ENCODE peak calls at places on chromosomes 11 and 22, in ten cellular contexts. One of them, this sample, is unnamed.

GRCh38 chr11:46238078-46238966 is 39.1 kb upstream of the CREB3L1 start:
- DNase-seq in GM23338: peak; percentile 79
- DNase-seq in left lung: peak; percentile 83
- DNase-seq in cardiac fibroblast: peak; percentile 87
- DNase-seq in coronary artery: no peak
- DNase-seq in BJ: no peak
- DNase-seq in thoracic aorta: no peak
- DNase-seq in AG04450: no peak
- DNase-seq in sigmoid colon: peak; percentile 89
- DNase-seq in SK-N-SH: peak; percentile 87
- DNase-seq in this sample: no peak

GRCh38 chr11:1889941-1890855 is 1.5 kb downstream of the PRR33 start:
- DNase-seq in cardiac fibroblast: no peak
- DNase-seq in BJ: no peak
- DNase-seq in AG04450: no peak
- DNase-seq in sigmoid colon: no peak
- DNase-seq in GM23338: no peak
- DNase-seq in left lung: peak; percentile 31
- DNase-seq in coronary artery: no peak
- DNase-seq in SK-N-SH: peak; percentile 37
- DNase-seq in thoracic aorta: no peak
- DNase-seq in this sample: no peak

GRCh38 chr11:60528934-60529333 is 13.7 kb downstream of the MS4A13 start:
- DNase-seq in coronary artery: no peak
- DNase-seq in SK-N-SH: no peak
- DNase-seq in AG04450: no peak
- DNase-seq in sigmoid colon: no peak
- DNase-seq in cardiac fibroblast: no peak
- DNase-seq in thoracic aorta: no peak
- DNase-seq in left lung: no peak
- DNase-seq in GM23338: no peak
- DNase-seq in BJ: no peak
- DNase-seq in this sample: no peak

GRCh38 chr11:27468643-27469332 is 3.8 kb downstream of the LGR4 start:
- DNase-seq in GM23338: no peak
- DNase-seq in left lung: no peak
- DNase-seq in cardiac fibroblast: peak; percentile 31
- DNase-seq in SK-N-SH: no peak
- DNase-seq in coronary artery: no peak
- DNase-seq in thoracic aorta: no peak
- DNase-seq in sigmoid colon: no peak
- DNase-seq in AG04450: no peak
- DNase-seq in BJ: peak; percentile 22
- DNase-seq in this sample: no peak

GRCh38 chr22:45537734-45538181 is 35.1 kb downstream of the FBLN1 start:
- DNase-seq in cardiac fibroblast: peak; percentile 80
- DNase-seq in AG04450: peak; percentile 59
- DNase-seq in SK-N-SH: peak; percentile 66
- DNase-seq in GM23338: no peak
- DNase-seq in sigmoid colon: peak; percentile 90
- DNase-seq in left lung: peak; percentile 71
- DNase-seq in BJ: peak; percentile 55
- DNase-seq in coronary artery: peak; percentile 86
- DNase-seq in thoracic aorta: no peak
- DNase-seq in this sample: peak; percentile 71

GRCh38 chr11:2672553-2673249 is 27.1 kb downstream of the KCNQ1OT1 start:
- DNase-seq in AG04450: no peak
- DNase-seq in thoracic aorta: no peak
- DNase-seq in coronary artery: peak; percentile 53
- DNase-seq in GM23338: no peak
- DNase-seq in BJ: no peak
- DNase-seq in cardiac fibroblast: no peak
- DNase-seq in sigmoid colon: peak; percentile 35
- DNase-seq in left lung: peak; percentile 22
- DNase-seq in SK-N-SH: no peak
- DNase-seq in this sample: no peak

GRCh38 chr22:35205956-35206355 is 51.3 kb upstream of the HMGXB4 start:
- DNase-seq in sigmoid colon: no peak
- DNase-seq in SK-N-SH: no peak
- DNase-seq in AG04450: peak; percentile 21
- DNase-seq in thoracic aorta: no peak
- DNase-seq in BJ: no peak
- DNase-seq in coronary artery: no peak
- DNase-seq in cardiac fibroblast: peak; percentile 29
- DNase-seq in GM23338: no peak
- DNase-seq in left lung: no peak
- DNase-seq in this sample: no peak

GRCh38 chr11:126415128-126415527 is 59.6 kb downstream of the ST3GAL4 start:
- DNase-seq in left lung: peak; percentile 76
- DNase-seq in coronary artery: peak; percentile 91
- DNase-seq in sigmoid colon: peak; percentile 97
- DNase-seq in SK-N-SH: no peak
- DNase-seq in AG04450: peak; percentile 52
- DNase-seq in BJ: no peak
- DNase-seq in cardiac fibroblast: peak; percentile 97
- DNase-seq in GM23338: no peak
- DNase-seq in thoracic aorta: peak; percentile 61
- DNase-seq in this sample: peak; percentile 16

DNA sequence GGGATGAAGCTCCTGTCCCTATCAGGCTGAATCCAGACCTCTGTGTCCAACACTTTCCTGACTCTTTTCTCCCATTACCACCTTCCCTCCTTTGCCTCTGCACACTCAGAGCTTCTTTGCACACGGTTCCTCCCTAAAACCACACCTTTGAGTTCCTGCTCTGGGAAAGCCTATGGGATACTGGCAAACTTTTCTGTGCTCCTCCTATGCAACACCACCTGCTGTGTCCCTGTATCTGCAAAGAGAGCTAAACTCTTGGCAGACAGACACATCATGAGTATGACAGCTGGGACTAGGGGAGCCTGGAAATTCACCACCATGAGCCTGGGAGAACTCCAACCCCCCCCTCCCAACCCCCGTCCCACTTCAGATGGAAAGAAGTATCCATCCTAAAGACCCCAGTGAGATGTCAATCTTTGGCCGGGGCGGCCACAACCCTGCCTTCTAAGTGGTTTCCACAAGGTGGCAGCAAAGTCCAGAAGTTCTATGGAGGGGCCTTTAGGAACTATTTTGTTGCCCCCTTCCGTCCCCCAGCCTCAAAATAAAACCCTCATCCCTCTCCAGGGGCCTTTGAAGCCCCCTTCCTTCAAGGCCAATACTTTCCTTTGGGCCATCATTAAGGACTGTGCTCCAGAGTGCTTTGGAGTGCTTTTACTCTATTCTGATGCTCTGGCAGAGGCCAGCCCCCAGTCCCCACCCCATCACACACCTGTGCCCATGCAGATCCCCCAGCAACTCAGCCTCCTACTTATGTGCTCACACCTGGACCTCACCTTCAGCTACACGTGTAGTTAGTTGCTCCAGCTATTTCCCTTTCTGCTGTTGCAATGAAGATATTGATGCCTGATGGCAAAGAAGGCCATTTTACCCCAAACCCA is 19.4 kb downstream of the HTR3A start:
- DNase-seq in thoracic aorta: no peak
- DNase-seq in cardiac fibroblast: no peak
- DNase-seq in GM23338: peak; percentile 74
- DNase-seq in coronary artery: no peak
- DNase-seq in SK-N-SH: peak; percentile 71
- DNase-seq in AG04450: no peak
- DNase-seq in left lung: no peak
- DNase-seq in sigmoid colon: no peak
- DNase-seq in BJ: no peak
- DNase-seq in this sample: no peak
- TF ChIP-seq CTCF in thoracic aorta: peak; percentile 79
- TF ChIP-seq CTCF in cardiac fibroblast: peak; percentile 78
- TF ChIP-seq CTCF in GM23338: peak; percentile 77
- TF ChIP-seq CTCF in coronary artery: peak; percentile 68
- TF ChIP-seq CTCF in SK-N-SH: peak; percentile 79
- TF ChIP-seq CTCF in AG04450: peak; percentile 69
- TF ChIP-seq CTCF in left lung: peak; percentile 58
- TF ChIP-seq CTCF in sigmoid colon: peak; percentile 77
- TF ChIP-seq CTCF in BJ: peak; percentile 71
- TF ChIP-seq CTCF in this sample: peak; percentile 68

GRCh38 chr11:128472128-128473110 is 114.9 kb downstream of the ETS1 start:
- DNase-seq in thoracic aorta: no peak
- DNase-seq in sigmoid colon: no peak
- DNase-seq in left lung: no peak
- DNase-seq in coronary artery: no peak
- DNase-seq in cardiac fibroblast: peak; percentile 53
- DNase-seq in SK-N-SH: no peak
- DNase-seq in BJ: peak; percentile 44
- DNase-seq in AG04450: no peak
- DNase-seq in GM23338: no peak
- DNase-seq in this sample: no peak
- H3K4me3 ChIP-seq in thoracic aorta: no peak overlapping the region
- H3K4me3 ChIP-seq in sigmoid colon: no peak overlapping the region
- H3K4me3 ChIP-seq in left lung: no peak overlapping the region
- H3K4me3 ChIP-seq in coronary artery: no peak overlapping the region
- H3K4me3 ChIP-seq in cardiac fibroblast: no peak overlapping the region
- H3K4me3 ChIP-seq in SK-N-SH: no peak overlapping the region
- H3K4me3 ChIP-seq in BJ: no peak overlapping the region
- H3K4me3 ChIP-seq in AG04450: no peak overlapping the region
- H3K4me3 ChIP-seq in GM23338: no peak overlapping the region
- H3K4me3 ChIP-seq in this sample: no peak overlapping the region

DNA sequence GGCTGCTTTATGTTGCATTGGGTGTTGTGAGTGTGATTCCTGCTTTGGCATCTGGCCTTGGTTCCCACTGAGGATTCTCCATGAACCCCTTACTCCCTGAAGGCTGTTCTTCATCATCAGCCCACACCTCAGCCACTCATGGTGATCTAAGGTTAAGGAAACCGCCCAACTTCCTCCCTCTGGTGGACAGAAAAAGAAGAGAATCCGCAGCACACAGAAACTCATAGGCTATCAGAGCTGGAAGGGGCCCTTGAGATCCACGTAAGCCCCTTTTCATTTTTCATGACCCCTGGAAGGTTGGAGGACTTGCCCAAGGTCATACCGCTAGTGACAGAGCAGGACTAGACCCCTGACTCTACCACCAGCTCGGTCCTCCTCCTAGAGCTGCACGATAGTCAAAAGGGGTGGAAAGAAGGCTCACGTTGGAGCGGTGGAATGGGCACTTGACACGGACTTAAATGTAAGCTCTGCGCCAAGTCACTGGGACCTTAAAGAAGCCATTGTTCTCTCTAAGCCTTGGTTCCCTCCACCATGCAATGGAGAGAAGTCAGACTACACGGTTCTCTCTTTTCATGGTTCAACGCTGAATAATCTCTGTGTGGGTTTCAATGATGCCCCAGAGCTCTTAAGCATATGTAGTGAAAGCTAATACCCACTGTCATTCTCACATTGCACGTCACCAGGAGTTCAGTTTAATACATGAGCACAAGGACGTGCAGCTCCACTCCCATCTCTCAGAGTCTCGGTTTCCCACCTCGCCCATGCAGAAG is 83.6 kb upstream of the CRTAM start:
- DNase-seq in thoracic aorta: no peak
- DNase-seq in sigmoid colon: peak; percentile 27
- DNase-seq in left lung: no peak
- DNase-seq in BJ: no peak
- DNase-seq in SK-N-SH: no peak
- DNase-seq in cardiac fibroblast: no peak
- DNase-seq in AG04450: no peak
- DNase-seq in coronary artery: no peak
- DNase-seq in GM23338: peak; percentile 73
- DNase-seq in this sample: no peak
- TF ChIP-seq CTCF in thoracic aorta: peak; percentile 12
- TF ChIP-seq CTCF in sigmoid colon: no peak
- TF ChIP-seq CTCF in left lung: no peak
- TF ChIP-seq CTCF in BJ: peak; percentile 45
- TF ChIP-seq CTCF in SK-N-SH: peak; percentile 56
- TF ChIP-seq CTCF in cardiac fibroblast: peak; percentile 17
- TF ChIP-seq CTCF in AG04450: peak; percentile 40
- TF ChIP-seq CTCF in coronary artery: no peak
- TF ChIP-seq CTCF in GM23338: peak; percentile 71
- TF ChIP-seq CTCF in this sample: peak; percentile 32

GRCh38 chr11:47353978-47354774 is 1.7 kb upstream of the MYBPC3 start:
- DNase-seq in coronary artery: no peak
- DNase-seq in GM23338: no peak
- DNase-seq in sigmoid colon: no peak
- DNase-seq in thoracic aorta: no peak
- DNase-seq in left lung: no peak
- DNase-seq in AG04450: no peak
- DNase-seq in cardiac fibroblast: no peak
- DNase-seq in SK-N-SH: peak; percentile 30
- DNase-seq in BJ: no peak
- DNase-seq in this sample: no peak

GRCh38 chr11:47356129-47356997 is 3.9 kb upstream of the MYBPC3 start:
- DNase-seq in sigmoid colon: no peak
- DNase-seq in thoracic aorta: no peak
- DNase-seq in BJ: no peak
- DNase-seq in cardiac fibroblast: no peak
- DNase-seq in AG04450: no peak
- DNase-seq in left lung: no peak
- DNase-seq in GM23338: no peak
- DNase-seq in SK-N-SH: no peak
- DNase-seq in coronary artery: no peak
- DNase-seq in this sample: no peak

GRCh38 chr11:47356998-47357329 is 4.5 kb upstream of the MYBPC3 start:
- DNase-seq in thoracic aorta: no peak
- DNase-seq in BJ: no peak
- DNase-seq in AG04450: no peak
- DNase-seq in sigmoid colon: no peak
- DNase-seq in coronary artery: no peak
- DNase-seq in GM23338: no peak
- DNase-seq in cardiac fibroblast: no peak
- DNase-seq in left lung: no peak
- DNase-seq in SK-N-SH: no peak
- DNase-seq in this sample: no peak

GRCh38 chr11:47355283-47356128 is 3.0 kb upstream of the MYBPC3 start:
- DNase-seq in GM23338: peak; percentile 98
- DNase-seq in coronary artery: peak; percentile 92
- DNase-seq in AG04450: peak; percentile 74
- DNase-seq in BJ: peak; percentile 36
- DNase-seq in cardiac fibroblast: peak; percentile 94
- DNase-seq in left lung: peak; percentile 92
- DNase-seq in thoracic aorta: peak; percentile 31
- DNase-seq in sigmoid colon: peak; percentile 97
- DNase-seq in SK-N-SH: peak; percentile 93
- DNase-seq in this sample: peak; percentile 44

GRCh38 chr11:47354913-47355282 is 2.4 kb upstream of the MYBPC3 start:
- DNase-seq in sigmoid colon: no peak
- DNase-seq in left lung: no peak
- DNase-seq in BJ: no peak
- DNase-seq in SK-N-SH: no peak
- DNase-seq in cardiac fibroblast: peak; percentile 9
- DNase-seq in coronary artery: no peak
- DNase-seq in AG04450: no peak
- DNase-seq in GM23338: peak; percentile 60
- DNase-seq in thoracic aorta: no peak
- DNase-seq in this sample: no peak
- H3K4me3 ChIP-seq in sigmoid colon: peak overlapping the region; percentile 64
- H3K4me3 ChIP-seq in left lung: peak overlapping the region; percentile 37
- H3K4me3 ChIP-seq in BJ: peak overlapping the region; percentile 23
- H3K4me3 ChIP-seq in SK-N-SH: no peak overlapping the region
- H3K4me3 ChIP-seq in cardiac fibroblast: peak overlapping the region; percentile 10
- H3K4me3 ChIP-seq in coronary artery: peak overlapping the region; percentile 71
- H3K4me3 ChIP-seq in AG04450: no peak overlapping the region
- H3K4me3 ChIP-seq in GM23338: peak overlapping the region; percentile 71
- H3K4me3 ChIP-seq in thoracic aorta: peak overlapping the region; percentile 69
- H3K4me3 ChIP-seq in this sample: no peak overlapping the region